ENCODE peak calls at places on chromosome 1, in six cellular contexts. A is activated T-cell treated with anti-CD3 and anti-CD28 coated beads, Interleukin-2, amount 50 U/mL, for 24 hours; B is activated CD8-positive, alpha-beta memory T cell treated with anti-CD3 and anti-CD28 coated beads for 48 hours; V is T-helper 1 cell; M is nephron progenitor cell; G is NCI-H2227 treated with DMSO at 0.1 percent for 48 hours. E is an unnamed sample.

GRCh38 chr1:186566140-186566850 is 105.4 kb upstream of the PDC start:
- DNase-seq in A (no peak), B (no peak), V (no peak), M (no peak), G (no peak), E (no peak)

GRCh38 chr1:26373281-26373680 is 731 bp upstream of the ZNF683 start:
- DNase-seq in A (no peak), B (no peak), V (peak), M (no peak), G (no peak), E (no peak)

GRCh38 chr1:6614953-6615785 is 1.6 kb downstream of the PHF13 start:
- DNase-seq in A (peak), B (no peak), V (no peak), M (peak), G (no peak), E (peak)

GRCh38 chr1:212291505-212292134 is 6.4 kb downstream of the PPP2R5A start:
- DNase-seq in A (no peak), B (no peak), V (peak), M (no peak), G (peak), E (no peak)

GRCh38 chr1:183238071-183238470 is 52.0 kb downstream of the LAMC2 start:
- DNase-seq in A (no peak), B (no peak), V (no peak), M (no peak), G (no peak), E (no peak)

GRCh38 chr1:180975551-180975950 is 47.1 kb downstream of the STX6 start:
- DNase-seq in A (no peak), B (no peak), V (no peak), M (no peak), G (no peak), E (no peak)

GRCh38 chr1:185297986-185298385 is 19.1 kb downstream of the IVNS1ABP start:
- DNase-seq in A (no peak), B (no peak), V (no peak), M (no peak), G (no peak), E (no peak)

GRCh38 chr1:200916152-200916551 is 21.5 kb downstream of the INAVA start:
- DNase-seq in A (no peak), B (no peak), V (no peak), M (peak), G (no peak), E (no peak)

GRCh38 chr1:97901017-97901658 is 19.7 kb downstream of the DPYD start:
- DNase-seq in A (no peak), B (no peak), V (no peak), M (no peak), G (no peak), E (no peak)

GRCh38 chr1:154841384-154841783 is 28.7 kb downstream of the KCNN3 start:
- DNase-seq in A (no peak), B (no peak), V (no peak), M (no peak), G (no peak), E (no peak)

GRCh38 chr1:176847052-176847451 is 317.5 kb downstream of the ASTN1 start:
- DNase-seq in A (no peak), B (no peak), V (no peak), M (no peak), G (no peak), E (no peak)

GRCh38 chr1:164743991-164744390 is 185.0 kb downstream of the PBX1 start:
- DNase-seq in A (no peak), B (no peak), V (no peak), M (no peak), G (no peak), E (no peak)

GRCh38 chr1:3501856-3502665 is 47.6 kb downstream of the ARHGEF16 start:
- DNase-seq in A (no peak), B (no peak), V (no peak), M (peak), G (no peak), E (no peak)

GRCh38 chr1:78645728-78646127 is 3.9 kb upstream of the IFI44 start:
- DNase-seq in A (no peak), B (no peak), V (peak), M (no peak), G (no peak), E (no peak)

GRCh38 chr1:244304156-244304555 is 147.6 kb downstream of the ADSS2 start:
- DNase-seq in A (no peak), B (no peak), V (no peak), M (no peak), G (no peak), E (no peak)

GRCh38 chr1:93779540-93780121 is 98.0 kb upstream of the BCAR3 start:
- DNase-seq in A (no peak), B (no peak), V (no peak), M (no peak), G (no peak), E (no peak)

GRCh38 chr1:148372731-148373130 is 110.4 kb downstream of the PPIAL4G start:
- DNase-seq in A (no peak), B (no peak), V (peak), M (no peak), G (no peak), E (no peak)

GRCh38 chr1:3599816-3600215 is 11.5 kb downstream of the MEGF6 start:
- DNase-seq in A (no peak), B (no peak), V (no peak), M (no peak), G (no peak), E (no peak)

GRCh38 chr1:185477638-185478216 is 160.7 kb upstream of the IVNS1ABP start:
- DNase-seq in A (no peak), B (no peak), V (no peak), M (no peak), G (no peak), E (no peak)

GRCh38 chr1:153928776-153929432 is 6.1 kb upstream of the GATAD2B start:
- DNase-seq in A (no peak), B (no peak), V (no peak), M (no peak), G (no peak), E (no peak)